ENCODE peak calls at places on chromosomes 5 and 9, in ten cellular contexts. B is BE2C, X is progenitor cell of endocrine pancreas, U is GM13977, W is tibial artery, S is AG09319, N is endothelial cell, Z is HL-60, A is heart right ventricle, Y is A549. H is an unnamed sample.

GRCh38 chr5:173412151-173412550 is 83.9 kb upstream of the STC2 start:
- DNase-seq in B (no peak), U (no peak), W (no peak), X (no peak), Y (no peak), N (no peak), Z (no peak), A (no peak), S (no peak), H (no peak)

GRCh38 chr5:78518365-78519197 is 130.0 kb downstream of the LHFPL2 start:
- DNase-seq in Y (peak), W (peak), N (peak), S (no peak), B (no peak), U (no peak), Z (no peak), A (no peak), X (no peak), H (no peak)

GRCh38 chr5:34832568-34832967 is 6.4 kb upstream of the TTC23L start:
- DNase-seq in U (no peak), B (no peak), Z (no peak), X (no peak), N (no peak), S (no peak), W (no peak), Y (no peak), A (no peak), H (no peak)

GRCh38 chr5:96901841-96902240 is 25.5 kb downstream of the ERAP2 start:
- DNase-seq in N (no peak), Y (no peak), S (no peak), Z (no peak), U (no peak), X (no peak), B (no peak), W (no peak), A (no peak), H (no peak)

GRCh38 chr5:132756542-132756941 is 9.3 kb downstream of the CCNI2 start:
- DNase-seq in Y (no peak), B (no peak), U (no peak), S (no peak), Z (no peak), X (no peak), N (no peak), W (no peak), A (no peak), H (no peak)

GRCh38 chr5:133473291-133473690 is 139.1 kb downstream of the FSTL4 start:
- DNase-seq in U (no peak), Y (no peak), B (no peak), A (no peak), W (no peak), S (no peak), Z (no peak), N (no peak), X (no peak), H (no peak)

GRCh38 chr5:78000191-78000590 is 224.1 kb upstream of the TBCA start:
- DNase-seq in B (no peak), N (no peak), W (no peak), Y (no peak), U (no peak), X (no peak), S (no peak), A (no peak), Z (no peak), H (no peak)

GRCh38 chr5:155482428-155482827 is 468.9 kb downstream of the KIF4B start:
- DNase-seq in U (no peak), N (no peak), Z (no peak), Y (no peak), B (no peak), A (no peak), W (no peak), X (no peak), S (no peak), H (no peak)

GRCh38 chr5:160385496-160385895 is 14.4 kb downstream of the FAM200C start:
- DNase-seq in S (no peak), A (no peak), X (no peak), W (no peak), N (no peak), Y (no peak), Z (no peak), B (no peak), U (no peak), H (no peak)

GRCh38 chr9:35285731-35286130 is 123.9 kb downstream of the UNC13B start:
- DNase-seq in Z (no peak), S (peak), W (no peak), X (no peak), N (no peak), Y (no peak), U (no peak), B (no peak), A (no peak), H (no peak)

GRCh38 chr9:68515304-68516017 is 25.2 kb downstream of the TMEM252 start:
- DNase-seq in W (no peak), U (no peak), X (no peak), S (no peak), A (no peak), B (no peak), N (no peak), Z (no peak), Y (no peak), H (no peak)

GRCh38 chr9:22052376-22052945 is 43.4 kb upstream of the CDKN2B start:
- DNase-seq in W (no peak), X (no peak), U (peak), Y (no peak), N (no peak), A (no peak), Z (no peak), B (no peak), S (peak), H (peak)

GRCh38 chr9:7976167-7976755 is 176.7 kb upstream of the DMAC1 start:
- DNase-seq in U (peak), B (no peak), X (no peak), A (no peak), W (no peak), Y (no peak), N (no peak), Z (peak), S (no peak), H (peak)

GRCh38 chr5:173780356-173781234 is 107.6 kb upstream of the CPEB4 start:
- DNase-seq in B (no peak), W (no peak), S (no peak), U (no peak), Z (no peak), A (no peak), N (no peak), X (no peak), Y (no peak), H (no peak)

GRCh38 chr9:73349476-73349875 is 197.8 kb downstream of the ANXA1 start:
- DNase-seq in U (no peak), Y (no peak), W (no peak), A (no peak), B (no peak), S (no peak), N (no peak), Z (no peak), X (no peak), H (no peak)

GRCh38 chr9:4214506-4214905 is 85.4 kb downstream of the GLIS3 start:
- DNase-seq in A (no peak), W (no peak), Z (no peak), U (no peak), Y (no peak), N (no peak), S (no peak), B (no peak), X (no peak), H (no peak)

GRCh38 chr5:142978252-142978651 is 208.1 kb downstream of the ARHGAP26 start:
- DNase-seq in X (no peak), Z (no peak), A (no peak), U (no peak), B (no peak), S (no peak), Y (no peak), N (no peak), W (no peak), H (no peak)

GRCh38 chr5:370311-370958 is 48.9 kb downstream of the AHRR start:
- DNase-seq in W (peak), Y (no peak), Z (no peak), X (peak), S (no peak), A (peak), N (no peak), U (no peak), B (no peak), H (no peak)

GRCh38 chr5:1048861-1049838 is 40.5 kb downstream of the NKD2 start:
- DNase-seq in B (no peak), W (no peak), N (no peak), U (no peak), A (no peak), S (no peak), Z (no peak), Y (no peak), X (no peak), H (no peak)

GRCh38 chr5:43050384-43050783 is 10.3 kb upstream of the ANXA2R start:
- DNase-seq in Z (no peak), A (no peak), U (no peak), S (no peak), Y (no peak), W (no peak), X (no peak), N (no peak), B (no peak), H (no peak)

GRCh38 chr5:62509823-62510222 is 68.8 kb upstream of the LRRC70 start:
- DNase-seq in A (no peak), X (no peak), N (no peak), S (no peak), U (no peak), W (no peak), Z (no peak), Y (no peak), B (no peak), H (no peak)

GRCh38 chr5:78472469-78473106 is 112.2 kb downstream of the SCAMP1 start:
- DNase-seq in B (no peak), A (no peak), U (no peak), Z (no peak), N (no peak), W (no peak), X (no peak), Y (no peak), S (no peak), H (no peak)

GRCh38 chr5:181133083-181133482 is 2.1 kb upstream of the OR2V1 start:
- DNase-seq in S (no peak), Y (no peak), A (no peak), B (no peak), Z (no peak), X (no peak), U (no peak), N (no peak), W (peak), H (no peak)

GRCh38 chr9:94821098-94821930 is 94.8 kb downstream of the AOPEP start:
- DNase-seq in N (no peak), B (no peak), Z (peak), A (no peak), U (peak), S (no peak), X (no peak), W (no peak), Y (no peak), H (peak)

GRCh38 chr9:127634021-127634420 is 21.9 kb downstream of the STXBP1 start:
- DNase-seq in B (no peak), Y (no peak), S (no peak), W (no peak), Z (no peak), A (peak), U (no peak), N (peak), X (no peak), H (no peak)

GRCh38 chr5:74412064-74412463 is 228.5 kb downstream of the ENC1 start:
- DNase-seq in Y (no peak), Z (no peak), A (no peak), U (no peak), B (peak), X (no peak), W (no peak), N (no peak), S (no peak), H (no peak)

GRCh38 chr5:157518963-157519362 is 56.6 kb downstream of the ADAM19 start:
- DNase-seq in A (no peak), N (no peak), Z (no peak), B (no peak), X (no peak), Y (no peak), U (peak), W (no peak), S (no peak), H (peak)

GRCh38 chr5:150117945-150118560 is 31.7 kb upstream of the CSF1R start:
- DNase-seq in N (no peak), Z (no peak), W (no peak), S (no peak), Y (no peak), A (peak), U (no peak), X (no peak), B (no peak), H (no peak)

GRCh38 chr9:21317956-21318923 is 13.1 kb upstream of the IFNA5 start:
- DNase-seq in Y (no peak), N (peak), A (peak), U (no peak), S (no peak), W (no peak), X (no peak), B (peak), Z (no peak), H (peak)

GRCh38 chr5:149628221-149628620 is 46.9 kb downstream of the ARHGEF37 start:
- DNase-seq in X (no peak), U (no peak), N (no peak), Y (no peak), B (peak), A (no peak), W (no peak), Z (no peak), S (no peak), H (no peak)

GRCh38 chr9:95031711-95032461 is 285.6 kb downstream of the FANCC start:
- DNase-seq in N (no peak), B (no peak), S (no peak), Y (no peak), X (peak), Z (no peak), A (no peak), U (no peak), W (no peak), H (no peak)

GRCh38 chr9:80664327-80665210 is 1024.8 kb downstream of the TLE1 start:
- DNase-seq in A (no peak), S (no peak), Z (peak), U (peak), N (no peak), W (no peak), B (no peak), Y (peak), X (no peak), H (no peak)

GRCh38 chr5:105573575-105573974 is 2011.0 kb upstream of the NUDT12 start:
- DNase-seq in S (no peak), Z (no peak), X (no peak), Y (no peak), U (no peak), N (no peak), W (no peak), A (no peak), B (no peak), H (no peak)

GRCh38 chr5:1515311-1515920 is 8.3 kb downstream of the LPCAT1 start:
- DNase-seq in A (no peak), Y (no peak), B (no peak), U (no peak), S (no peak), W (peak), X (peak), Z (no peak), N (no peak), H (no peak)

GRCh38 chr5:912356-913091 is 19.8 kb downstream of the TRIP13 start:
- DNase-seq in B (peak), X (no peak), Z (no peak), W (no peak), N (no peak), U (no peak), S (peak), A (no peak), Y (peak), H (no peak)

GRCh38 chr5:68962632-68963484 is 131.0 kb upstream of the SLC30A5 start:
- DNase-seq in W (peak), Z (peak), N (peak), U (peak), S (peak), B (peak), Y (peak), A (peak), X (peak), H (peak)

GRCh38 chr5:24005384-24005783 is 498.0 kb downstream of the PRDM9 start:
- DNase-seq in X (no peak), U (no peak), Z (no peak), A (no peak), Y (no peak), B (no peak), W (no peak), S (no peak), N (no peak), H (no peak)
- TF ChIP-seq CTCF in X (peak), U (peak), Z (no peak), A (no peak), Y (no peak), B (peak), W (no peak), S (no peak), N (no peak), H (no peak)

GRCh38 chr9:136629879-136630661 is 32.6 kb upstream of the EGFL7 start:
- DNase-seq in N (peak), A (no peak), U (peak), S (no peak), W (no peak), Z (peak), X (peak), B (peak), Y (no peak), H (peak)

GRCh38 chr9:136630662-136630992 is 32.1 kb upstream of the EGFL7 start:
- DNase-seq in X (no peak), A (no peak), S (no peak), U (no peak), Z (no peak), Y (no peak), B (no peak), W (no peak), N (no peak), H (no peak)

GRCh38 chr9:136628287-136628686 is 34.4 kb upstream of the EGFL7 start:
- DNase-seq in W (no peak), S (no peak), N (peak), X (no peak), B (peak), Y (no peak), U (no peak), A (no peak), Z (no peak), H (no peak)

GRCh38 chr9:136629001-136629878 is 33.5 kb upstream of the EGFL7 start:
- DNase-seq in B (peak), A (no peak), S (no peak), W (no peak), N (no peak), Y (no peak), Z (no peak), U (no peak), X (peak), H (no peak)

DNA sequence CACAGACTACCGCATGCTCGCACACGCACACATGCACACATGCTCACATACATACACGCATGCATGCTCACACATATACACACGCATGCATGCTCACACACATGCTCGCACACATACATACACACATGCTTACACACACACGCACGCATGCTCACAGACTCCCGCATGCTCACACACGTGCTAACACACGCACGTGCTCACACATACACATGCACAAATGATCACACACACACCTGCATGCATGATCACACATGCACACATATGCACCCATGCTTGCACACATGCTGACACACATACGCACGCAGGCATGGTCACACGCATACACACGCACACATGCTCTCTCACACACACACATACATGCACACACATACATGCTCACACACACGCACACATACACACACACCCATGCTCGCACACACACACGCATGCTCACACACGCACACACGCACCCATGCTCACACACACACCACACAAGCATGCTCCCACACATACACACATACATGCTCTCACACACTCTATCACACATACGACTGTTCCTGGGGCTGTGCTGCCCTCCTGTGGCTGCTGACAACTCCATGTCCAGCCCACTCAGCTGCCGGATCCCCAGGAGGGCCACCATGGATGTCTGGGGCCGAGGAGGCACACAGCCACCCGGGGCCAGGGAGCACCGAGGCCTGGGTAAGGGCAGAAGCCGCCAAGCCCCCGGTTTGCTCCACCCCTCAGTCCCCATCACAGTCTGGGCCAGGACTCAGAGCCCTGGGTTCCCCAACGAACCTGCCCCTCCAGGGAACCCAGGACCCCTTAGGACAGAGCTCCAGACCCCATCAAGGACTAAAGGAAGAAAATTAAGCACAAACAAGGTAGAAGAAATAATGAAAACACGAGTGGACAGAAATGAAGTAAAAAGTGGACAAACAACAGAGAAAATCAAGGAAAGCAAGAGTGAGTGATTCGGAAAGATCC is 31.4 kb upstream of the EGFL7 start:
- DNase-seq in Z (peak), Y (peak), X (peak), B (peak), U (peak), A (peak), W (peak), N (peak), S (peak), H (peak)
- TF ChIP-seq CTCF in Z (peak), Y (peak), X (peak), B (peak), U (peak), A (peak), W (peak), N (peak), S (peak), H (peak)

DNA sequence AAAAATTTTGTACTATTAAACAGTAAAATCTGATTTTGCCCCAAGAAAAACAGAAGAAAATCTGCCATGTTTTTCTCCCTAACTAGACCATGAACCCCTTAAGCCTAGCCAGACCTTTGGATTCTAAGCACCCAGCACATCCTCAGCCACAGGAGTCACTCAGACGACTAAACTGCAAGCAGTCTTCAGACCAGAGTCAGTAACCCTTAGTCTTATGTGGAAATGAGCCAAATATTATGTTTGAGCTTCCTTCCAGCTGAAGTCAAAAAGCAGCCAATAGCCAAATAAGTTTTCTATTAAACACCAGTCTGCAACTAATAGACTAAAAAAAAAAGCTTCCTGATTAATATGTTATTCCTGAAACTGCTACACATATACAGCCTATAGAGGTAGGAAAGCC is 47.4 kb downstream of the GOLPH3 start:
- DNase-seq in B (no peak), A (no peak), U (no peak), W (no peak), X (no peak), N (no peak), S (no peak), Z (no peak), Y (no peak), H (no peak)
- TF ChIP-seq CTCF in B (no peak), A (no peak), U (no peak), W (no peak), X (no peak), N (no peak), S (no peak), Z (no peak), Y (no peak), H (no peak)

GRCh38 chr5:147675168-147675567 is 107.4 kb downstream of the JAKMIP2 start:
- DNase-seq in U (no peak), Y (no peak), N (no peak), B (no peak), W (no peak), S (no peak), A (no peak), X (no peak), Z (no peak), H (no peak)
- TF ChIP-seq CTCF in U (no peak), Y (no peak), N (no peak), B (peak), W (no peak), S (no peak), A (no peak), X (peak), Z (no peak), H (no peak)

GRCh38 chr5:66223637-66224036 is 79.5 kb downstream of the SREK1 start:
- DNase-seq in U (peak), Y (no peak), A (no peak), W (no peak), Z (no peak), B (peak), S (no peak), N (no peak), X (no peak), H (peak)
- TF ChIP-seq CTCF in U (peak), Y (peak), A (no peak), W (no peak), Z (no peak), B (peak), S (peak), N (no peak), X (peak), H (peak)

GRCh38 chr9:121620777-121621437 is 30.5 kb upstream of the DAB2IP start:
- DNase-seq in N (peak), X (no peak), U (peak), Z (peak), A (no peak), B (peak), W (no peak), Y (peak), S (no peak), H (peak)
- TF ChIP-seq CTCF in N (peak), X (peak), U (peak), Z (peak), A (peak), B (peak), W (no peak), Y (peak), S (peak), H (peak)

H was measured in GM12865.